ENCODE peak calls at places on chromosomes 5 and 9, in eight cellular contexts. S is Peyer's patch, P is astrocyte, T is cardiac muscle cell, O is breast epithelium, N is right lobe of liver, R is left ventricle myocardium inferior, J is aorta. K is an unnamed sample. For H3K4me1 and H3K36me3, the result is how much of the 10 kb centered on the place peaks cover.

GRCh38 chr9:14021871-14022525 is 291.9 kb downstream of the NFIB start:
- DNase-seq in N (no peak), O (no peak), T (no peak), S (no peak), J (no peak), R (no peak), P (peak), K (no peak)

GRCh38 chr5:68176802-68177479 is 38.6 kb upstream of the PIK3R1 start:
- DNase-seq in P (no peak), S (no peak), O (no peak), N (no peak), T (no peak), R (no peak), J (no peak), K (no peak)

GRCh38 chr5:100647461-100648230 is 112.5 kb downstream of the FAM174A start:
- DNase-seq in P (peak), R (peak), O (peak), T (peak), S (peak), N (peak), J (peak), K (no peak)

GRCh38 chr5:169202969-169203368 is 98.0 kb downstream of the SLIT3 start:
- DNase-seq in O (no peak), T (no peak), R (no peak), S (no peak), P (no peak), J (no peak), N (no peak), K (no peak)

GRCh38 chr5:177605078-177605477 is 5.1 kb downstream of the B4GALT7 start:
- DNase-seq in N (no peak), T (no peak), S (no peak), R (no peak), J (no peak), O (no peak), P (no peak), K (no peak)

GRCh38 chr5:144201578-144201977 is 30.9 kb downstream of the KCTD16 start:
- DNase-seq in S (no peak), N (no peak), R (no peak), T (no peak), O (no peak), P (no peak), J (no peak), K (no peak)

GRCh38 chr5:127596501-127596900 is 52.4 kb upstream of the CTXN3 start:
- DNase-seq in J (no peak), N (no peak), T (no peak), R (no peak), S (no peak), P (no peak), O (no peak), K (no peak)

GRCh38 chr9:29285818-29286217 is 1712.5 kb upstream of the C9orf72 start:
- DNase-seq in N (no peak), R (no peak), T (no peak), S (no peak), J (no peak), O (no peak), P (no peak), K (no peak)

DNA sequence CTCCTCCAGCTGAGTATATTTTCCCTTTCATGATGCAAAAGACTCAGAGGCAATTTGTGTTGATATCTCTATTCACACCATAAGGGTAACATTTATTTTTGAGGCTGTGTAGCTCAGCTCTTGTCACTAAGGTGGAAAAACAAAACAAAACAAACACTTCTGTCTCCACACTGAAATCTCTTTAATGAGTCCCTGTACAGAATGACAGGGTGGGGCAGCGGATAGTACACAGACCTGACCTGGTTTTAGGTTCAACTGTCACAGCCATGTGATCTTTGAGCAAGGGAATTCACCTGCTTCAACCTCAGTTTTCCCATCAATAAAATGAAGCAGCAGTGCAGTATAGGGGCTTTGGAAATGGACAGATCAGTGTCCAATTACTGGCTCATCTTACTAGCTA is 29.3 kb downstream of the TLR4 start:
- DNase-seq in R (no peak), P (no peak), T (no peak), O (no peak), J (no peak), N (no peak), S (no peak), K (no peak)
- H3K27ac ChIP-seq in R (peak), P (no peak), T (no peak), O (no peak), J (no peak), N (no peak), S (peak), K (no peak)

GRCh38 chr9:129884220-129885017 is 49.2 kb downstream of the USP20 start:
- DNase-seq in N (peak), S (peak), O (peak), T (peak), J (peak), R (peak), P (peak), K (peak)
- H3K4me1 ChIP-seq in N (under half), S (under half), O (under half), T (under half), J (under half), R (half or more), P (under half), K (half or more)

GRCh38 chr5:14713476-14714384 is 49.2 kb downstream of the OTULIN start:
- DNase-seq in S (no peak), N (no peak), T (no peak), O (no peak), P (no peak), R (no peak), J (no peak), K (no peak)
- H3K36me3 ChIP-seq in S (half or more), N (half or more), T (under half), O (under half), P (under half), R (half or more), J (under half), K (half or more)

DNA sequence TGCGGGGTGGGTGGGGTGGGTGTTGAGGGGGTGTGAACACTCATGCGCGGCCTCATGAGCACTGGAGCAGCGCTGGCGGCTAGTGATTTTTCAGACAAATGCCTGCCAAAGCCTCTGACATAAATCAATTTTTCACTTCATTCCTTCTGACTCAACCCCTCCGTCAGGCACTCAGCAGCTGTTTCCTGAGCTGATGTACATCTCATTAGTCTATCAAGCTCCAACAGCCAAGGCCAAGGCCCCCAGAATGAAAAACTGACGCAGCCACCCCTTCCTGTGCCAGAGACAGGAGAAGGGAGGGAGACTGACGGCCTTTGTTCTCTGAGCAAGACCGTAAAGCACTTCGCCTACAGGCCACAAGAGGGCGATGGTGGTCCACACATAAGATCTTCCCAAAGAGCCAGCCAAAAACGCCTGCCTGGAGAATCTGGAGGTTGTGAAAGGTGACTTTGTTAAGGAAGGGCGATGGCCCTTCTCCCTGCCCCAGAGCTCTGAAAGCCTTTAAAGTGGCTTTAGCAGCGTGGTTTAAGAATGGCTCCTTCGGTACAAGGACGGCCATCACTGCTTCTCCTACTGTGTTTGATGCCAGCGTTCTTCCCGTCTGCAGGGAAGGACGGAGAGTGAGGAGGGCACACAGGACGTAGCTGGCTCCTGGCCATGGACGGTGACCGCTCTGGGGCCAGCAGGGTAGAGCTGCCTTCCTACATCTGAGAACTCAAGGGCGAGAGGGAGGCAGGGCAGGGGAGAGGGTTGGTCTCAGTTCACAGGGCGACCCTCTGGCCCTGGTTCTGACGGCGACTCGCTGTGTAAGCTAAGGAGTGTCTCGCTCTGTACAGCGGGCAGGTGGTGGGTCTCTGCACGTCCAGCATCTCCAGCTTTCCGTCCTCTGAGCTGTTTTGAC is 37.1 kb downstream of the ALG2 start:
- DNase-seq in T (peak), J (peak), S (peak), O (peak), P (peak), R (peak), N (peak), K (peak)
- H3K27ac ChIP-seq in T (no peak), J (no peak), S (peak), O (peak), P (no peak), R (peak), N (no peak), K (no peak)

GRCh38 chr9:136549010-136549980 is 3.4 kb upstream of the NOTCH1 start:
- DNase-seq in S (no peak), P (no peak), J (no peak), R (no peak), N (no peak), T (no peak), O (peak), K (no peak)
- H3K4me1 ChIP-seq in S (under half), P (under half), J (under half), R (half or more), N (under half), T (under half), O (under half), K (under half)

DNA sequence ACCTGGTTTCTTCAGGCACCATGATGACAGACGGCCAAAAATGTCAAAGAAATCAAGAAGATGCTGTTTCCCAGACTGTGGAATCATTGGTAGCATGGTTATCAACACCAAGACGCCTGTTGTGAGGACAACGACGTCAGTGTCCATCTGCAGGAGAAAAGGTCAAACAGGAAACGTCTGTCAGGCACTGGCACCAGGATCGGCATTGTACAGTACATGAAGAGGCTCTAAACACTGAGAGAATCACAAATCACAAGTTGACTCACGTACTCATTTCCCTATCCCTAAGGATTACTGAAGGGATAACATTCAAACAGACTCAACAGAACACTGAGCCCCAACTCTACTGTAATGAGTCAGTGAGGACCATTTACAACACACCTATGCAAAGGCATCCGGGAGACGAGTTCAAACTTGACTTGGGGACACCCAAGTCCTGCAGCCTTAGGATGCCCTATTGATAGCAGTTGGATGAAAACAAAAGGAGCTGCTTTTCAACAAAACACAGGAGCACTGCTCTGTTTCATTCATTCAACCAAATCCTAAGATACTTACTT is 21.0 kb downstream of the TSC1 start:
- DNase-seq in R (no peak), P (no peak), S (no peak), O (no peak), N (no peak), T (no peak), J (no peak), K (no peak)
- H3K36me3 ChIP-seq in R (half or more), P (half or more), S (half or more), O (under half), N (half or more), T (under half), J (under half), K (half or more)

DNA sequence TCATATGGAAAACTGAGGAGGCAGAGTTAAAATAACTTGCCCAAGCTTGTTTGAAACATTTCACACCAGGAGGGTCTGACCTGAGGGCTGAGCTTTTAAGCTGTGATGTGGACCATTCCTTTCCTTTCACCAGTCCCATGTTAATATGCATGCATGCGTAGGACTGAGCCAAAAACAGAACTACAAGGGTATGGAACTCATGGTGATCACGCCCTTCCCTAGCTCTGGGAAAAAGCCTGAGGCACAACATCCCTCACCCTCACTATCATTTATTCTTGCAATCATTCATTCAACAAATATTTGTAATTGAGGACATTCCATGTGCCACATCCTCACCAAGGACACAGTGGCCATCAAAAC is 87.4 kb upstream of the FAM169A start:
- DNase-seq in J (no peak), T (no peak), O (no peak), N (no peak), R (no peak), P (no peak), S (no peak), K (no peak)
- H3K27ac ChIP-seq in J (no peak), T (no peak), O (no peak), N (no peak), R (no peak), P (peak), S (peak), K (no peak)

GRCh38 chr5:56148453-56148971 is 84.6 kb downstream of the ANKRD55 start:
- DNase-seq in J (no peak), R (no peak), S (peak), N (no peak), T (no peak), O (no peak), P (no peak), K (no peak)

GRCh38 chr5:56155085-56155484 is 78.0 kb downstream of the ANKRD55 start:
- DNase-seq in J (no peak), P (no peak), N (no peak), S (no peak), T (no peak), R (no peak), O (no peak), K (no peak)

GRCh38 chr5:56155992-56156584 is 77.0 kb downstream of the ANKRD55 start:
- DNase-seq in R (no peak), O (no peak), N (peak), S (no peak), T (no peak), J (peak), P (no peak), K (no peak)

GRCh38 chr5:56147679-56148230 is 85.4 kb downstream of the ANKRD55 start:
- DNase-seq in R (no peak), N (no peak), P (no peak), O (no peak), J (no peak), T (no peak), S (no peak), K (no peak)

DNA sequence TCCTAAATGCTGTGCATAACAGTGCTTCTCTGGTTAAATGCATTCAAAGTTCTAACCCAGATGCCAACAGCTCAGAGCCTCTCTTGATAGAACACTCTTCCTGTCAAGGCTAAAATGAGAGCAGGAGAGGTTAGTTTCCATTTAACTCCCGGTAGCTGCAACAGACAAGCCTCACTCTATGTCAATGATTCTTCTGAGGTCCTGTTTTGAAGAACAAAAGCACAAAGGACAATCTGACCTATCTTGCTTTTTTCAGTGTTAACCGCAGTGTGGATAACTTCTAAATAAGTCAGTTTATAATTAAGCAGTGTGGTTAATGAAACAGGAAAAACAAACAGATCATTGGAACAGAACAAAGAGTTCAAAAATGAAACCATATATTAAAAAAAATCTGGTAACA is 80.7 kb downstream of the ANKRD55 start:
- DNase-seq in P (no peak), N (no peak), R (no peak), S (no peak), J (no peak), O (no peak), T (peak), K (peak)
- H3K4me1 ChIP-seq in P (under half), N (under half), R (under half), S (under half), J (under half), O (under half), T (under half), K (under half)

DNA sequence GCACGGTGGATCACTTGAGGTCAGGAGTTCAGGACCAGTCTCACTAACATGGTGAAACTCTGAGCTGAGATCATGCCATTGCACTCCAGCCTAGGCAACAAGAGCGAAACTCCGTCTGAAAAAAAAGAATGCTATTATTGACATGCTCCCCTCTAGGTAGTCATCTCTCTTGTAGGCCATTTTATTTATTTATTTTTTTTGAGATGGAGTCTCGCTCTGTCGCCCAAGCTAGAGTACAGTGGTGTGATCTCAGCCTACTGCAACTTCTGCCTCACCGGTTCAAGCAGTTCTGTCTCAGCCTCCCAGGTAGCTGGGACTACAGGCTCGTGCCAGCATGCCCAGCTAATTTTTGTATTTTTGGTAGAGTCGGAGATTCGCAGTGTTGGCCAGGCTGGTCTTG is 20.6 kb upstream of the NIM1K start:
- DNase-seq in R (no peak), P (no peak), T (no peak), O (no peak), N (no peak), J (no peak), S (no peak), K (no peak)
- H3K36me3 ChIP-seq in R (under half), P (under half), T (under half), O (under half), N (under half), J (under half), S (under half), K (under half)